ENCODE peak calls at places on chromosomes 12 and 14, in nine cellular contexts. R, N, L, S, Q, M, F, K and Z are unnamed samples.

GRCh38 chr14:94717808-94718207 is 52.1 kb downstream of the GSC start:
- DNase-seq in R (no peak), N (no peak), L (no peak), S (no peak), Q (no peak), M (peak), F (no peak), K (no peak), Z (no peak)

GRCh38 chr12:81077329-81077685 is 572 bp upstream of the ACSS3 start:
- DNase-seq in R (no peak), N (no peak), L (no peak), S (peak), Q (peak), M (peak), F (no peak), K (no peak), Z (no peak)

GRCh38 chr14:79971330-79971729 is 240.0 kb downstream of the DIO2 start:
- DNase-seq in R (no peak), N (peak), L (no peak), S (no peak), Q (no peak), M (peak), F (peak), K (no peak), Z (no peak)

GRCh38 chr12:14264316-14264715 is 101.2 kb upstream of the ATF7IP start:
- DNase-seq in R (no peak), N (peak), L (no peak), S (no peak), Q (no peak), M (peak), F (no peak), K (no peak), Z (no peak)

GRCh38 chr12:123142948-123143752 is 7.7 kb downstream of the PITPNM2 start:
- DNase-seq in R (no peak), N (no peak), L (no peak), S (no peak), Q (no peak), M (peak), F (no peak), K (no peak), Z (no peak)

GRCh38 chr14:61213930-61214329 is 67.2 kb downstream of the TMEM30B start:
- DNase-seq in R (no peak), N (peak), L (no peak), S (no peak), Q (no peak), M (no peak), F (no peak), K (no peak), Z (no peak)

GRCh38 chr12:110775997-110776396 is 33.3 kb upstream of the PPP1CC start:
- DNase-seq in R (no peak), N (no peak), L (no peak), S (no peak), Q (no peak), M (no peak), F (no peak), K (no peak), Z (no peak)

GRCh38 chr14:77490347-77490986 is 8.1 kb downstream of the ISM2 start:
- DNase-seq in R (no peak), N (no peak), L (no peak), S (no peak), Q (no peak), M (no peak), F (no peak), K (no peak), Z (no peak)

GRCh38 chr14:56816575-56817391 is 6.5 kb upstream of the OTX2 start:
- DNase-seq in R (no peak), N (no peak), L (no peak), S (no peak), Q (no peak), M (no peak), F (no peak), K (no peak), Z (no peak)

GRCh38 chr14:74425525-74426201 is 347 bp downstream of the SYNDIG1L start:
- DNase-seq in R (no peak), N (no peak), L (peak), S (peak), Q (no peak), M (peak), F (no peak), K (peak), Z (no peak)

GRCh38 chr12:119476951-119477350 is 116.6 kb upstream of the TMEM233 start:
- DNase-seq in R (no peak), N (no peak), L (no peak), S (no peak), Q (no peak), M (no peak), F (no peak), K (no peak), Z (no peak)

GRCh38 chr14:105075364-105076295 is 10.4 kb upstream of the GPR132 start:
- DNase-seq in R (no peak), N (no peak), L (peak), S (peak), Q (peak), M (no peak), F (no peak), K (no peak), Z (no peak)